ENCODE peak calls at places on chromosomes 6 and 20, in four cellular contexts. K is AG04450, J is astrocyte of the hippocampus, M is neural crest cell. T is an unnamed sample.

GRCh38 chr20:36606171-36607116 is 865 bp downstream of the RAB5IF start:
- DNase-seq in J (peak), K (no peak), M (no peak), T (no peak)

GRCh38 chr6:96811136-96811535 is 26.1 kb downstream of the GPR63 start:
- DNase-seq in M (no peak), K (no peak), J (peak), T (no peak)

GRCh38 chr20:309306-309840 is 12.0 kb downstream of the ZCCHC3 start:
- DNase-seq in J (no peak), K (no peak), M (no peak), T (no peak)

GRCh38 chr6:11675610-11676009 is 103.0 kb downstream of the ADTRP start:
- DNase-seq in K (no peak), J (no peak), M (no peak), T (no peak)

GRCh38 chr6:52962701-52963100 is 32.4 kb downstream of the GSTA4 start:
- DNase-seq in J (no peak), M (no peak), K (no peak), T (no peak)

GRCh38 chr6:31907158-31907813 is 5.4 kb upstream of the ZBTB12 start:
- DNase-seq in M (no peak), K (peak), J (peak), T (peak)

GRCh38 chr6:53795702-53796450 is 1.1 kb downstream of the LRRC1 start:
- DNase-seq in J (peak), M (peak), K (no peak), T (no peak)

GRCh38 chr6:21885532-21886089 is 292.1 kb downstream of the SOX4 start:
- DNase-seq in K (peak), M (peak), J (peak), T (peak)

GRCh38 chr6:158485411-158485810 is 74.5 kb upstream of the TMEM181 start:
- DNase-seq in J (no peak), M (no peak), K (no peak), T (no peak)

GRCh38 chr6:75206338-75207210 is 721 bp upstream of the COL12A1 start:
- DNase-seq in J (peak), K (no peak), M (no peak), T (no peak)

GRCh38 chr6:158761746-158762145 is 57.4 kb downstream of the EZR start:
- DNase-seq in K (no peak), J (no peak), M (no peak), T (no peak)

GRCh38 chr6:19691465-19692167 is 145.6 kb upstream of the ID4 start:
- DNase-seq in K (no peak), J (peak), M (peak), T (no peak)

GRCh38 chr6:111589366-111589765 is 16.3 kb downstream of the TRAF3IP2 start:
- DNase-seq in K (no peak), J (peak), M (no peak), T (peak)

GRCh38 chr6:167763056-167763944 is 63.4 kb upstream of the AFDN start:
- DNase-seq in J (no peak), K (no peak), M (no peak), T (no peak)

GRCh38 chr6:43491750-43492661 is 14.6 kb downstream of the TJAP1 start:
- DNase-seq in M (no peak), K (peak), J (peak), T (no peak)

GRCh38 chr6:164749126-164749758 is 560.2 kb downstream of the C6orf118 start:
- DNase-seq in M (no peak), J (peak), K (no peak), T (no peak)

GRCh38 chr6:2187826-2188225 is 57.6 kb downstream of the GMDS start:
- DNase-seq in J (no peak), M (no peak), K (no peak), T (no peak)

GRCh38 chr6:119347466-119348307 is 1.9 kb downstream of the MAN1A1 start:
- DNase-seq in K (no peak), M (no peak), J (no peak), T (no peak)

GRCh38 chr6:166417285-166417691 is 34.5 kb upstream of the MPC1 start:
- DNase-seq in K (no peak), J (no peak), M (no peak), T (no peak)

GRCh38 chr20:37596890-37597539 is 69.3 kb upstream of the BLCAP start:
- DNase-seq in K (no peak), J (no peak), M (no peak), T (no peak)

GRCh38 chr6:149751239-149751638 is 1.7 kb downstream of the PCMT1 start:
- DNase-seq in K (no peak), M (no peak), J (no peak), T (no peak)

GRCh38 chr20:52404676-52405075 is 213.1 kb upstream of the ZFP64 start:
- DNase-seq in J (no peak), M (no peak), K (no peak), T (no peak)

GRCh38 chr6:123402052-123402451 is 234.7 kb downstream of the TRDN start:
- DNase-seq in J (peak), M (no peak), K (no peak), T (no peak)

GRCh38 chr20:11132819-11133341 is 459.1 kb upstream of the JAG1 start:
- DNase-seq in K (no peak), J (no peak), M (no peak), T (no peak)

GRCh38 chr20:34562643-34563042 is 4.1 kb downstream of the MAP1LC3A start:
- DNase-seq in M (no peak), J (peak), K (no peak), T (no peak)

GRCh38 chr6:133983099-133983939 is 30.3 kb downstream of the TBPL1 start:
- DNase-seq in M (no peak), K (no peak), J (no peak), T (no peak)

GRCh38 chr6:119346914-119347313 is 2.6 kb downstream of the MAN1A1 start:
- DNase-seq in M (no peak), K (no peak), J (no peak), T (no peak)

GRCh38 chr6:99347804-99348203 is 1.7 kb downstream of the FAXC start:
- DNase-seq in M (no peak), J (no peak), K (no peak), T (no peak)

T was measured in AG09309.